ENCODE peak calls at places on chromosomes 1 and 21, in ten cellular contexts. W is cardiac fibroblast, M is AG10803, I is ovary, J is transverse colon, Q is AG04450, F is BJ, H is GM06990, P is lower lobe of right lung, B is fibroblast of mammary gland. D is an unnamed sample.

GRCh38 chr1:47992720-47993119 is 4.5 kb downstream of the TRABD2B start:
- DNase-seq in W (peak; percentile 80), M (peak; percentile 71), I (no peak), J (no peak), Q (no peak), F (no peak), H (no peak), P (no peak), B (peak; percentile 88), D (peak; percentile 63)

GRCh38 chr1:156848461-156849150 is 10.3 kb downstream of the INSRR start:
- DNase-seq in W (no peak), M (no peak), I (no peak), J (peak; percentile 65), Q (no peak), F (no peak), H (no peak), P (peak; percentile 71), B (no peak), D (no peak)

GRCh38 chr1:21326861-21327344 is 36.6 kb upstream of the ECE1 start:
- DNase-seq in W (no peak), M (no peak), I (peak; percentile 41), J (no peak), Q (no peak), F (no peak), H (no peak), P (no peak), B (no peak), D (no peak)

GRCh38 chr1:183498342-183498991 is 26.2 kb downstream of the SMG7 start:
- DNase-seq in W (no peak), M (no peak), I (no peak), J (no peak), Q (no peak), F (no peak), H (no peak), P (no peak), B (no peak), D (no peak)

GRCh38 chr1:74641876-74642275 is 31.7 kb downstream of the ERICH3 start:
- DNase-seq in W (no peak), M (no peak), I (no peak), J (no peak), Q (no peak), F (no peak), H (no peak), P (no peak), B (peak; percentile 66), D (no peak)

GRCh38 chr1:53653200-53653575 is 85.8 kb downstream of the GLIS1 start:
- DNase-seq in W (no peak), M (no peak), I (no peak), J (no peak), Q (no peak), F (no peak), H (no peak), P (no peak), B (no peak), D (no peak)

GRCh38 chr1:9065213-9065751 is 4.2 kb downstream of the SLC2A5 start:
- DNase-seq in W (no peak), M (no peak), I (peak; percentile 71), J (no peak), Q (no peak), F (no peak), H (no peak), P (no peak), B (peak; percentile 39), D (no peak)

GRCh38 chr1:30929135-30929889 is 20.8 kb upstream of the SDC3 start:
- DNase-seq in W (peak; percentile 59), M (peak; percentile 39), I (no peak), J (peak; percentile 31), Q (no peak), F (no peak), H (no peak), P (no peak), B (peak; percentile 48), D (peak; percentile 58)

GRCh38 chr1:10918531-10918930 is 93.9 kb upstream of the TARDBP start:
- DNase-seq in W (peak; percentile 35), M (peak; percentile 68), I (no peak), J (no peak), Q (peak; percentile 8), F (no peak), H (no peak), P (no peak), B (peak; percentile 51), D (peak; percentile 67)

GRCh38 chr21:18249542-18250152 is 5.0 kb downstream of the CHODL start:
- DNase-seq in W (no peak), M (no peak), I (no peak), J (no peak), Q (no peak), F (no peak), H (no peak), P (no peak), B (no peak), D (no peak)

DNA sequence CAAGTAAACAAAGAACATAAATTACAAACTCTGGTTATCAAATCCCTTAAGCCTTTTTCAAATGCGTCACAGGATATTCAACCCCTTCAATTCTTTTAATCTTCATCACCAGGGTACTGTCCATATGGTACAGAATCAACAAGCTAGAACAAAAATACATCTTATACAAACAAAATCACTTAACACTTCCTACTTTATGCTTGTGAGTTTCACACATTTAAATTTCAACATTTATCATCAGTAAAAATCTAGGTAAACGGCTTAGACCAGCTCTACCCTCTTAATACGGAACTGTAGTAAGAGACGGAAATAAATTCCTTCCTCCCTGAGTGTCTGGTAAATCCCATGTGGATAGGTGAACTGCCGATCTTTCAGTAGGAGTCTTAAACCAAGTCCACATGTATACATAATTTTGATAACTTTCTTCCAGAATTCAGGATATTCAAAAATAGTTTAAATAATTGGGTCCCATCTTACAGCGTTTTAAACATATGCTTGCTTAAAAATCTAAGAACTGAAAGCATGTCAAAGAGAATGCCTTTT is 1.0 kb downstream of the CCDC181 start:
- DNase-seq in W (no peak), M (no peak), I (no peak), J (no peak), Q (no peak), F (no peak), H (no peak), P (no peak), B (no peak), D (no peak)
- H3K4me3 ChIP-seq in W (no peak overlapping the region), M (no peak overlapping the region), I (no peak overlapping the region), J (no peak overlapping the region), Q (no peak overlapping the region), F (no peak overlapping the region), H (no peak overlapping the region), P (no peak overlapping the region), B (no peak overlapping the region), D (no peak overlapping the region)

GRCh38 chr1:151281225-151281968 is 702 bp upstream of the ZNF687 start:
- DNase-seq in W (peak; percentile 99), M (peak; percentile 99), I (peak; percentile 99), J (peak; percentile 97), Q (peak; percentile 93), F (peak; percentile 88), H (peak; percentile 96), P (peak; percentile 97), B (peak; percentile 98), D (peak; percentile 99)
- TF ChIP-seq CTCF in W (peak; percentile 16), M (peak; percentile 26), I (peak; percentile 58), J (peak; percentile 49), Q (no peak), F (peak; percentile 19), H (no peak), P (peak; percentile 25), B (no peak), D (peak; percentile 16)

GRCh38 chr1:213982515-213982813 is 5.3 kb upstream of the PROX1 start:
- DNase-seq in W (no peak), M (no peak), I (no peak), J (no peak), Q (no peak), F (no peak), H (no peak), P (no peak), B (no peak), D (no peak)
- H3K4me3 ChIP-seq in W (no peak overlapping the region), M (no peak overlapping the region), I (peak overlapping the region; percentile 14), J (peak overlapping the region; percentile 2), Q (no peak overlapping the region), F (no peak overlapping the region), H (no peak overlapping the region), P (peak overlapping the region; percentile 31), B (no peak overlapping the region), D (no peak overlapping the region)

GRCh38 chr1:153919879-153920852 is 2.6 kb downstream of the GATAD2B start:
- DNase-seq in W (peak; percentile 44), M (peak; percentile 28), I (no peak), J (no peak), Q (no peak), F (no peak), H (no peak), P (no peak), B (peak; percentile 53), D (peak; percentile 51)
- TF ChIP-seq CTCF in W (peak; percentile 38), M (peak; percentile 46), I (no peak), J (no peak), Q (peak; percentile 39), F (peak; percentile 35), H (peak; percentile 46), P (no peak), B (peak; percentile 34), D (peak; percentile 64)

GRCh38 chr21:34883501-34884271 is 165.4 kb downstream of the RUNX1 start:
- DNase-seq in W (no peak), M (no peak), I (no peak), J (no peak), Q (no peak), F (no peak), H (no peak), P (no peak), B (no peak), D (no peak)
- H3K4me3 ChIP-seq in W (peak overlapping the region; percentile 94), M (peak overlapping the region; percentile 81), I (no peak overlapping the region), J (no peak overlapping the region), Q (peak overlapping the region; percentile 92), F (peak overlapping the region; percentile 97), H (no peak overlapping the region), P (peak overlapping the region; percentile 70), B (peak overlapping the region; percentile 93), D (peak overlapping the region; percentile 94)

DNA sequence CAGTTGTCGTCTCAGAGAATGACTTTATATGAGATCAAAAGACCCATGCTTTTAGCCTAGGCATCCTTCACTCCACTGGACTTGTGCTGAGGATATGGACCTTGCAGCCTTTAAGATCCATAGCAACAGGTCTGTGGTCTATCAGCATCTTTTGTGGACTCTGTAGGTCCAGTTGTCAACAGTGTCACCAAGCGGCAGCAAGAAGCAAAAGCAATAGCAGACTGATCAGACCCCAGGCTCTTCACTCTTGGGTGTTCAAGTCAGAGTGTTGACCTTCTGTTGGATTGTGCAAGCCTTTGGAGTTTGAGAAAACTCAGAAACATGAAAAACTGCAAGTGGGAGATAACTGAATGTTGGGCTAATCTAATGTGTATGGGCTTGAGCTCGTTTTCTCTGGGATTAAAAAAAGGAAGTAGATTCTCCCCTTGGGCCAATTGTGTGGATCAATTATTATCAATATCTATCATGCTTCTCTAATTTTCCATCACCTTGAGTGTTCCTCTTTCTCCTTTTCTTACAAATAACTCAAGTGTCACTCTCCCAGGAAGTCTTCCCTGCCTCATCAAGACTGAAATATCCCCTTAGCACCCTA is 144.2 kb downstream of the LYPLAL1 start:
- DNase-seq in W (peak; percentile 41), M (no peak), I (no peak), J (no peak), Q (no peak), F (no peak), H (no peak), P (no peak), B (no peak), D (peak; percentile 69)
- TF ChIP-seq CTCF in W (peak; percentile 28), M (peak; percentile 22), I (no peak), J (no peak), Q (no peak), F (peak; percentile 20), H (peak; percentile 64), P (peak; percentile 14), B (no peak), D (peak; percentile 51)